ENCODE peak calls at places on chromosomes 1 and 21, in seven cellular contexts. I is upper lobe of left lung, L is heart right ventricle, C is mucosa of descending colon, P is aorta, E is cardiac muscle cell, F is lower lobe of right lung. V is an unnamed sample.
A peak's percentile ranks its signal among the peaks of the same experiment; 100 is the strongest.

GRCh38 chr21:45211661-45212060 is 76.0 kb downstream of the POFUT2 start:
- DNase-seq in I (no peak), L (no peak), C (no peak), P (no peak), E (no peak), F (no peak), V (no peak)

GRCh38 chr1:153404086-153404635 is 12.2 kb upstream of the S100A7A start:
- DNase-seq in I (no peak), L (no peak), C (no peak), P (no peak), E (no peak), F (no peak), V (no peak)

GRCh38 chr1:101250219-101250618 is 13.4 kb downstream of the S1PR1 start:
- DNase-seq in I (no peak), L (no peak), C (no peak), P (no peak), E (no peak), F (no peak), V (no peak)

GRCh38 chr1:46940307-46940706 is 969 bp downstream of the CYP4A11 start:
- DNase-seq in I (no peak), L (no peak), C (no peak), P (no peak), E (no peak), F (no peak), V (no peak)

GRCh38 chr1:200706109-200706720 is 32.5 kb upstream of the CAMSAP2 start:
- DNase-seq in I (no peak), L (no peak), C (no peak), P (no peak), E (no peak), F (no peak), V (no peak)

GRCh38 chr1:241225741-241226140 is 131.3 kb downstream of the RGS7 start:
- DNase-seq in I (peak; percentile 39), L (no peak), C (no peak), P (no peak), E (peak; percentile 24), F (no peak), V (no peak)

GRCh38 chr21:44011123-44011773 is 861 bp upstream of the TRAPPC10 start:
- DNase-seq in I (no peak), L (no peak), C (no peak), P (no peak), E (no peak), F (no peak), V (no peak)

GRCh38 chr1:165543651-165544452 is at the start of gene LRRC52:
- DNase-seq in I (peak; percentile 67), L (peak; percentile 77), C (no peak), P (no peak), E (peak; percentile 66), F (peak; percentile 70), V (peak; percentile 88)

GRCh38 chr1:165143437-165144065 is 213.0 kb downstream of the LMX1A start:
- DNase-seq in I (no peak), L (peak; percentile 13), C (no peak), P (no peak), E (peak; percentile 9), F (no peak), V (no peak)

GRCh38 chr1:111603979-111604378 is 15.6 kb upstream of the RAP1A start:
- DNase-seq in I (peak; percentile 42), L (no peak), C (peak; percentile 71), P (no peak), E (peak; percentile 65), F (no peak), V (no peak)

GRCh38 chr21:37207441-37208009 is 59.6 kb downstream of the VPS26C start:
- DNase-seq in I (no peak), L (no peak), C (no peak), P (peak; percentile 77), E (peak; percentile 46), F (no peak), V (no peak)

GRCh38 chr1:69139007-69139406 is 428.7 kb upstream of the LRRC7 start:
- DNase-seq in I (no peak), L (no peak), C (no peak), P (no peak), E (no peak), F (no peak), V (peak; percentile 61)
- H3K9me3 ChIP-seq in I (no peaks in the 10 kb centered on the region), L (peaks cover 19% of the 10 kb centered on the region), C (peaks cover 19% of the 10 kb centered on the region), P (no peaks in the 10 kb centered on the region), E (no peaks in the 10 kb centered on the region), F (peaks cover 11% of the 10 kb centered on the region), V (no peaks in the 10 kb centered on the region)

DNA sequence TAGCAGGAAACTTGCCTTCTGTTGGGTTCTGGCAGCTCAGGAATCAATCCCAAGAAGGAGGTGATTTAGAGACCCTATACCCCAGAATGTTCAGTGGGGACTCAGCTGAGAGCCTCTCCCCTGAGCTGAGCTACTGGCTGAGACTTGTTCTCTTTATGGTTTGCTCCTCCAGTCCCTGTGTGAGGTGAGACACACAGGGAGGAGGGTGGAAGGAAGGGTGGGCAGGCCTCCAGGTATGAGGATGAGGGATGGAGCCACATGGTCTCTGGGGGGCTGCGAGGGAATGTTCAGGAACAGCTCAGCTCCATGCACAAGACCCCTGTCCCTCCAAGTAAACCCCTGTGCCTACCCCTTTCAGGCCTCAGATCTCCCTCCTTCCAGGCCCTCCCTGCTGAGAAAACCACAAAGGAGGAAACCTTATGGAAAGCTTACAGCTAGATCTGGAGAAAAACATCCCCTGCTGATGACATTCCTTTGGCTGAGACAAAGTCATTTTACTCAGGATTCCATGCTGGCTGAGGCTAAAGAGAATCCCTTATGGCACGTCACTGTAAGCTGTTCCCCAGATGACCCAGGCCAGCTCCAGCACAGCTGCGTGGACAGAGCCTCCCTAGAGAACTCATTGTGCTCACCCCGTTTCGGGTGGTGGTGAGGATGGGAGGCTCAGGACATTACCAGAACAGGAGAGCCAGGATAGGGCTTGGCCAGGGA is 91.5 kb upstream of the IPO9 start:
- DNase-seq in I (no peak), L (peak; percentile 68), C (no peak), P (no peak), E (peak; percentile 53), F (no peak), V (peak; percentile 79)
- H3K4me1 ChIP-seq in I (peaks cover 26% of the 10 kb centered on the region), L (peaks cover 91% of the 10 kb centered on the region), C (peaks cover 20% of the 10 kb centered on the region), P (peaks cover 16% of the 10 kb centered on the region), E (peaks cover 76% of the 10 kb centered on the region), F (peaks cover 43% of the 10 kb centered on the region), V (peaks cover 28% of the 10 kb centered on the region)

DNA sequence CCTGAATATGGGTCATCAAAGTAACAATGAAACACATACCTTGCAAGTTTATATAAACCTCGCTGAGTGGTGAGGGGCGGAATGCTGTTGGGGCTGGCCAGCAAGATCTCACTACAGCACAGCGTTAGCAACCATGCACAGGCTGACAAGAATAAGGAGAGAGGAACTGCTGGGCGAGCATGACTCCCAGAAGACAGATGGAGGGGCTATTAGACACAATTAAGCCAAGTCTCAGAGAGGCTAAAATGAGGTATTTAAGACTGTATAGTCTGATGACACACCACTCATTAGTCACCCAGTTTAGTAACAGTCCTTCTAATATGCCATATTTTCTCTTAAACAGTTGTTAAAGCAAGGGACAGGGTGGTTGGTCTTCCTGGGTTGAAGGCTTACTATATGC is 340.2 kb upstream of the NR5A2 start:
- DNase-seq in I (no peak), L (no peak), C (no peak), P (no peak), E (no peak), F (no peak), V (no peak)
- H3K9me3 ChIP-seq in I (no peaks in the 10 kb centered on the region), L (no peaks in the 10 kb centered on the region), C (no peaks in the 10 kb centered on the region), P (no peaks in the 10 kb centered on the region), E (no peaks in the 10 kb centered on the region), F (no peaks in the 10 kb centered on the region), V (no peaks in the 10 kb centered on the region)

DNA sequence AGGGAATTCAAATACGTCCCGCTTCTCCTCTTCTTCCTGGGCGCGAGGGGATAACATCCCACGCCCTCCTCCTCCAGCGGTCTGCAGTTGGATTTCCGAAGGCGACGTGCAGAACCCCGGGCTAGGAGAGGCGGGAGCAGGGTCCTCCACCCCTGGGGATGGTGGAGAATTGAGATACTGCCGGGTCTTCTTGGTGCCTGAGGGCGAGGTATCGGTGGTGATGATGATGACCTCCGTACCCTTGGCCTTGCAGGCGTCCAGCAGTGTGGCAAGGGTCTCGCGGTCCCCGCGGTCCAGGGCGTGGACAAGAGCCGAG is 3.2 kb upstream of the LIX1L start:
- DNase-seq in I (no peak), L (peak; percentile 33), C (no peak), P (no peak), E (no peak), F (no peak), V (peak; percentile 22)
- H3K4me1 ChIP-seq in I (peaks cover 61% of the 10 kb centered on the region), L (peaks cover 82% of the 10 kb centered on the region), C (peaks cover 47% of the 10 kb centered on the region), P (no peaks in the 10 kb centered on the region), E (peaks cover 37% of the 10 kb centered on the region), F (peaks cover 69% of the 10 kb centered on the region), V (peaks cover 10% of the 10 kb centered on the region)

GRCh38 chr21:41490330-41490729 is 17.6 kb downstream of the TMPRSS2 start:
- DNase-seq in I (no peak), L (no peak), C (no peak), P (no peak), E (no peak), F (no peak), V (no peak)

GRCh38 chr21:41491412-41491811 is 16.5 kb downstream of the TMPRSS2 start:
- DNase-seq in I (no peak), L (no peak), C (no peak), P (no peak), E (no peak), F (no peak), V (no peak)

GRCh38 chr21:41488080-41488479 is 19.9 kb downstream of the TMPRSS2 start:
- DNase-seq in I (no peak), L (no peak), C (no peak), P (no peak), E (no peak), F (no peak), V (no peak)

GRCh38 chr21:41487082-41487481 is 20.9 kb downstream of the TMPRSS2 start:
- DNase-seq in I (no peak), L (no peak), C (no peak), P (no peak), E (no peak), F (no peak), V (no peak)

GRCh38 chr21:41489329-41489728 is 18.6 kb downstream of the TMPRSS2 start:
- DNase-seq in I (no peak), L (no peak), C (no peak), P (no peak), E (no peak), F (no peak), V (no peak)
- H3K9me3 ChIP-seq in I (no peaks in the 10 kb centered on the region), L (no peaks in the 10 kb centered on the region), C (no peaks in the 10 kb centered on the region), P (no peaks in the 10 kb centered on the region), E (no peaks in the 10 kb centered on the region), F (no peaks in the 10 kb centered on the region), V (no peaks in the 10 kb centered on the region)

DNA sequence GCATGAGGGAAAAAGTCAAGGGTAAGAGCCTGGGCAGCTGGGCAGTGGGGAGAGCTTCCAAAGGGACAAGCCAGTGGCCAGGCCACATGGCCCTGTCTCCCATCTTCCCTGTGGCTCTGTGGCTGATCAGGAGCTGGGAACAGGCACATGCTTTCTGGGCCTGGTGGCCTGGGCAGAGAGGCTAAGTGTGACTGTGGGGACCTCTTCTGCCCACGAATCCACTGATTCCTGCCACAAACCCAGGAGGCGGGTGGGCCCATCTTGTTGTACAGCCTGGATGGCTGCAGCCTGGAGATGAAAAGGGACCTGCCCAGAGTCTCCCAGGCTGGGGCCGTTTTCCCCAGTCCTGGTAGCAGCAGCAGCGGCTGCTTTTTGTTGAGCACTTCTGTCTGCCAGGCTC is 55.6 kb upstream of the EPS8L3 start:
- DNase-seq in I (no peak), L (no peak), C (no peak), P (no peak), E (no peak), F (no peak), V (no peak)
- H3K4me1 ChIP-seq in I (peaks cover 44% of the 10 kb centered on the region), L (peaks cover 89% of the 10 kb centered on the region), C (no peaks in the 10 kb centered on the region), P (peaks cover 7% of the 10 kb centered on the region), E (no peaks in the 10 kb centered on the region), F (peaks cover 69% of the 10 kb centered on the region), V (peaks cover 29% of the 10 kb centered on the region)

V was measured in right cardiac atrium.